ENCODE peak calls at places on chromosomes 13 and 19, in ten cellular contexts. Y, C, S, M, Z, X, K, I, Q and N are unnamed samples.

GRCh38 chr13:100674363-100674847 is at the start of gene TMTC4:
- DNase-seq in Q (no peak), M (no peak), I (no peak), Z (no peak), Y (no peak), S (no peak), K (no peak), X (no peak), C (no peak), N (peak; percentile 79)

GRCh38 chr13:39859898-39860297 is 204.4 kb downstream of the COG6 start:
- DNase-seq in I (no peak), X (no peak), M (no peak), C (no peak), Z (no peak), Q (no peak), K (no peak), S (no peak), Y (no peak), N (no peak)

GRCh38 chr19:47745010-47745901 is at the start of gene NOP53:
- DNase-seq in I (peak; percentile 98), K (peak; percentile 97), M (peak; percentile 96), X (peak; percentile 97), C (peak; percentile 98), Q (peak; percentile 97), Z (peak; percentile 99), S (peak; percentile 98), Y (peak; percentile 85), N (peak; percentile 98)

GRCh38 chr19:17604372-17605025 is 49.0 kb downstream of the COLGALT1 start:
- DNase-seq in Q (no peak), S (no peak), Y (no peak), X (no peak), Z (no peak), K (no peak), M (no peak), I (no peak), C (no peak), N (no peak)

GRCh38 chr13:20332361-20333096 is 100.4 kb upstream of the GJB6 start:
- DNase-seq in K (peak; percentile 73), Y (no peak), I (no peak), S (peak; percentile 64), X (no peak), Z (no peak), C (no peak), Q (peak; percentile 32), M (no peak), N (no peak)

GRCh38 chr13:93224545-93224944 is 2.1 kb upstream of the GPC6 start:
- DNase-seq in K (no peak), S (peak; percentile 67), Y (no peak), X (no peak), M (peak; percentile 25), Z (no peak), I (no peak), Q (peak; percentile 71), C (no peak), N (peak; percentile 35)

GRCh38 chr19:7534531-7534980 is 961 bp upstream of the PNPLA6 start:
- DNase-seq in S (peak; percentile 82), Y (no peak), I (peak; percentile 90), K (peak; percentile 59), C (no peak), M (peak; percentile 78), Q (peak; percentile 93), Z (peak; percentile 88), X (no peak), N (peak; percentile 85)

GRCh38 chr13:104281910-104282309 is 1215.7 kb upstream of the SLC10A2 start:
- DNase-seq in Z (no peak), I (no peak), Q (no peak), M (no peak), C (no peak), K (no peak), S (no peak), X (no peak), Y (no peak), N (no peak)

GRCh38 chr13:22454586-22454985 is 726.2 kb upstream of the SGCG start:
- DNase-seq in Y (no peak), S (no peak), M (no peak), K (no peak), I (no peak), Q (no peak), Z (peak; percentile 66), X (no peak), C (no peak), N (no peak)

GRCh38 chr19:17829855-17830566 is 8.7 kb upstream of the INSL3 start:
- DNase-seq in Z (no peak), K (peak; percentile 79), Q (peak; percentile 73), X (no peak), Y (no peak), I (no peak), M (peak; percentile 14), C (no peak), S (peak; percentile 22), N (peak; percentile 72)

GRCh38 chr13:52461265-52461664 is 6.0 kb downstream of the CKAP2 start:
- DNase-seq in K (no peak), S (no peak), I (no peak), Q (no peak), X (no peak), C (no peak), M (no peak), Y (no peak), Z (no peak), N (no peak)

GRCh38 chr13:76647550-76647949 is 238.7 kb downstream of the KCTD12 start:
- DNase-seq in X (no peak), Z (no peak), C (no peak), K (peak; percentile 57), M (no peak), Q (peak; percentile 67), Y (no peak), I (no peak), S (no peak), N (no peak)

DNA sequence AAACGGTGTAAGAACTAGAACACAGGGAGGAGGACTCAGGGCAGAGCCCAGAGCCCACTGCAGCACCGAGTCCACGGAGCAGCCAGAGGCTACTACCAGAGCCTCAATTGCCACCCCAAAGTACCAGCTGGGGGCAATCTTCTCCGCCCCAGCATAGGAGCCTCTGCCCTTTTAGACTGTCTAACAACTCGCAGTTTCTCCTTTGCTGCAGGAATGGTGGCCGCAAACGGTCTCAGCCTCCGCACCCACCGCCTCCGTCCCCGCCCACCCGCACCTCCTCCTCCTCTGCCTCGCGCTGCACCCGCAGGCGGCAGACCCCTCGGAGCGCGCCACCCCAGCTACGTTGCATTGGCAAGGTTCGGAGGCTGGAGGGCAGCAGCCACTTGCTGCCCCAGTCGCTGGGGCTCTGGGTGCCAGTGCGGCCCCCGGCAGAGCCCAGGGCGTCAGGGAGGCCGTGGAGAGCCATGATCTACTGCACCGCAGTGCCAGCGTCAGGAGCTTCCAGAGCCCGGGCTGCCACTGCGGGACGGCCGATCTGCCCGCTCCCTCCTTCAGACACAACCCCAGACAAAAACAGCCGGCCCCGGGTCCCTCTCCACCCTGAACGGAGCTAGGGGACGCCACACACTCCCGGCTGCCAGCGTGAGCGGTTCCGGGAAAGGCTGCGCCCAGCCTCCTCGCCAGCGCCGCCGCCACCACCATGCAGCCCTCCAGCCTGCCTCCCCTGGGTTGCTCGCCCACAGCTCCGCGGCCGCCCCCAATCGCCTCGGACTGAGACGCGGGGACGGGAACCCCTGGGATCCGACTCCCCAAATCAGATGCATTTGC is 1.8 kb downstream of the FGF14 start:
- DNase-seq in S (no peak), C (no peak), X (no peak), Z (peak; percentile 65), Q (peak; percentile 60), I (peak; percentile 73), M (no peak), Y (no peak), K (peak; percentile 8), N (no peak)
- H3K4me3 ChIP-seq in S (peak overlapping the region; percentile 53), C (peak overlapping the region; percentile 71), X (peak overlapping the region; percentile 61), Z (peak overlapping the region; percentile 23), Q (peak overlapping the region; percentile 40), I (peak overlapping the region; percentile 71), M (peak overlapping the region; percentile 56), Y (peak overlapping the region; percentile 23), K (peak overlapping the region; percentile 42), N (no peak overlapping the region)

DNA sequence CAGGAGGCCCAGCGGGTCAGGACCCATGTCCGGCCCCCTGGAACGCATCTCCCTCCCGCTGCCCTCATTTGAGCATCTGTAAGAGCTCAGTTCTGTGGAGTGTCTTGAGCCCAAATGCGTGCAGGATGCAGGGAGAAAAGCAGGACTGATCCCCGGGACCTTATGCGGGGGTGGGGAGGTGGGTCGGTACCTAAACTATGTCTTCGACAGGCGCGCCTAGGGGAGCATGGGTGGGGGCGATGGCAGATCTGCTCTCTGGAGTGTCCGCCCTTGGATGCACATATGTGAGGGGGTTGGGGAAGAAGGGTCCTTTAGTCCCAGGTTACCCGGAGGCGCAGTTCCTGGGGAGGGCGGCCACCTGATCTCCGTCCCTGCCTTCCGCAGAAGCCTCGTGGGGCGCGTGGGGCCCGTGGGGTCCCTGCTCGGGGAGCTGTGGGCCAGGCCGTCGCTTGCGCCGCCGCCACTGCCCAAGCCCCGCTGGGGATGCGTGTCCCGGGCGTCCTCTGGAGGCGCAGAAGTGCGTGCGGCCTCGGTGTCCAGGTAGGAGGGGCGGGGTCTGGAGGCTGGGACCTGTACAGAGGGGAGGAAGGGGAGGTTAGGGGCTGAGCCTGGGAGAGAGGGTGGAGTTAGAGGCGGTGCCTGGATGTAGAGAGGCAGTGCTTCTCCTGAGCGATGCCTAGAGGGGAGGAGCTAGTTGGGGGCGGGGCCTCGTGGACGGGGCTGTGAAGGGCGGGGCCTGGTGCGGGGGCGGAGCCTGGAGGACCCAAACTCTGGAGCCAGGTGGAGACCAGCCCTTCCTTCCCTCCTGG is 2.8 kb downstream of the CILP2 start:
- DNase-seq in S (no peak), Z (no peak), X (no peak), C (no peak), Q (peak; percentile 80), I (no peak), Y (no peak), M (no peak), K (peak; percentile 80), N (peak; percentile 64)
- H3K4me3 ChIP-seq in S (no peak overlapping the region), Z (no peak overlapping the region), X (no peak overlapping the region), C (peak overlapping the region; percentile 54), Q (no peak overlapping the region), I (peak overlapping the region; percentile 57), Y (peak overlapping the region; percentile 0), M (peak overlapping the region; percentile 3), K (peak overlapping the region; percentile 26), N (no peak overlapping the region)

DNA sequence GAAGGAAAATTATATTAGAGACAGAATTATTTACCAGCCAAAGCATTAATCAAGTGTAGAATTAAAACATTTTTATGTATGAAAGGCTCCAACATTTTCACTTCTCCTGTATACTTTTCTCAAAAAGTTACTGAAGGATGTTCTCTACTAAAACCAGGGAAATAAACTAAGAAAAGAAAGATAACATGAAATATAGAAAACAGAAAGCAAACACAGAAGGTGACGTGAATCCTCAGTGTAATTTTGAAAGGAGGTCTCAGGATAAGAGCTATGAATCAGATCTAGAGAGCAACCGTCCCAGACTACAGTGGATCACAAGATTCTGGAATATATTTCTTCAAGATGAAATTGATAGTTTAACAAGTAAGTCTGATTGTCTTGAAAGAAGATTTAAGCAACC is 144.5 kb downstream of the CYSLTR2 start:
- DNase-seq in M (no peak), X (no peak), K (no peak), I (no peak), Q (no peak), Y (no peak), C (no peak), S (no peak), Z (no peak), N (no peak)
- H3K4me3 ChIP-seq in M (no peak overlapping the region), X (no peak overlapping the region), K (no peak overlapping the region), I (no peak overlapping the region), Q (no peak overlapping the region), Y (no peak overlapping the region), C (no peak overlapping the region), S (no peak overlapping the region), Z (no peak overlapping the region), N (no peak overlapping the region)

DNA sequence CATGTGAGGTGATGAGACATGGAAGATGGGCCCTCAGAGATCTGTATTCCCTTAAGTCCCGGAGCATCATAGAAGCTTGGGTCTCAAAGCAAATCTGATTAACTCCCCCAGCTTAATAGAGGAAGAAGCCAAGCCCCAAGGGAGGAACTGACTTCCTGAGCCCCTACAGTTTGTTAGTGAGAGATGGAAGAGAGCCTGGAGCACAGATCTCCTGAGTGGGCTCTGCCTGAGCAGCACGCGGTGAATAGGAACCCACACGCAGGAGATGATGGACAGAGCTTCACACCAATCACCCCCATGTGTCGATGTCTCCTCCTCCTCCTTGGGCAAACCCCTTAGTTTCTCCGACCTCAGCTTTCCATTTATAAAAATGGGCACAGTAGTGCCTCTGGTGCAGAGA is 50.1 kb upstream of the ATP12A start:
- DNase-seq in C (no peak), Z (no peak), M (no peak), S (no peak), K (no peak), Q (no peak), Y (no peak), I (no peak), X (no peak), N (no peak)
- H3K4me3 ChIP-seq in C (no peak overlapping the region), Z (no peak overlapping the region), M (no peak overlapping the region), S (no peak overlapping the region), K (no peak overlapping the region), Q (no peak overlapping the region), Y (no peak overlapping the region), I (no peak overlapping the region), X (no peak overlapping the region), N (no peak overlapping the region)